ENCODE peak calls at places on chromosomes 4 and X, in six cellular contexts. F, G, C, P, U and S are unnamed samples.

GRCh38 chr4:3518941-3519340 is 13.3 kb downstream of the LRPAP1 start:
- DNase-seq in F (no peak), G (no peak), C (no peak), P (no peak), U (no peak), S (no peak)

GRCh38 chr4:107806196-107806595 is 18.5 kb upstream of the SGMS2 start:
- DNase-seq in F (no peak), G (no peak), C (no peak), P (no peak), U (no peak), S (no peak)

GRCh38 chr4:42904986-42905385 is 12.5 kb downstream of the GRXCR1 start:
- DNase-seq in F (no peak), G (no peak), C (no peak), P (no peak), U (no peak), S (no peak)

GRCh38 chrX:31126205-31126604 is 54.4 kb upstream of the FTHL17 start:
- DNase-seq in F (peak; percentile 14), G (no peak), C (no peak), P (no peak), U (peak; percentile 28), S (peak; percentile 65)

GRCh38 chrX:40108084-40108958 is 10.6 kb upstream of the BCOR start:
- DNase-seq in F (no peak), G (peak; percentile 63), C (no peak), P (peak; percentile 77), U (peak; percentile 77), S (no peak)

GRCh38 chr4:92451792-92452191 is 148.0 kb downstream of the GRID2 start:
- DNase-seq in F (no peak), G (no peak), C (no peak), P (no peak), U (no peak), S (no peak)

GRCh38 chrX:152641996-152642395 is 4.3 kb downstream of the GABRQ start:
- DNase-seq in F (peak; percentile 1), G (peak; percentile 43), C (peak; percentile 18), P (peak; percentile 61), U (no peak), S (no peak)

GRCh38 chrX:39201305-39201990 is 400.2 kb downstream of the MID1IP1 start:
- DNase-seq in F (no peak), G (no peak), C (no peak), P (no peak), U (peak; percentile 11), S (peak; percentile 78)

GRCh38 chrX:133745361-133745760 is 240.0 kb downstream of the GPC3 start:
- DNase-seq in F (no peak), G (no peak), C (no peak), P (no peak), U (no peak), S (no peak)

GRCh38 chr4:158940276-158940675 is 162.6 kb upstream of the RAPGEF2 start:
- DNase-seq in F (no peak), G (no peak), C (no peak), P (no peak), U (no peak), S (no peak)

GRCh38 chr4:158936238-158936637 is 166.6 kb upstream of the RAPGEF2 start:
- DNase-seq in F (no peak), G (no peak), C (no peak), P (no peak), U (peak; percentile 26), S (peak; percentile 42)

GRCh38 chr4:158938462-158939044 is 164.3 kb upstream of the RAPGEF2 start:
- DNase-seq in F (peak; percentile 40), G (no peak), C (no peak), P (no peak), U (no peak), S (peak; percentile 41)

GRCh38 chr4:158930573-158930972 is 161.7 kb downstream of the FNIP2 start:
- DNase-seq in F (no peak), G (no peak), C (no peak), P (no peak), U (peak; percentile 18), S (peak; percentile 14)

GRCh38 chr4:158934996-158935669 is 166.3 kb downstream of the FNIP2 start:
- DNase-seq in F (peak; percentile 17), G (no peak), C (peak; percentile 23), P (no peak), U (no peak), S (peak; percentile 57)
- H3K14ac ChIP-seq in F (no peak overlapping the region), G (no peak overlapping the region), C (no peak overlapping the region), P (no peak overlapping the region), U (no peak overlapping the region), S (peak overlapping the region; percentile 4)

DNA sequence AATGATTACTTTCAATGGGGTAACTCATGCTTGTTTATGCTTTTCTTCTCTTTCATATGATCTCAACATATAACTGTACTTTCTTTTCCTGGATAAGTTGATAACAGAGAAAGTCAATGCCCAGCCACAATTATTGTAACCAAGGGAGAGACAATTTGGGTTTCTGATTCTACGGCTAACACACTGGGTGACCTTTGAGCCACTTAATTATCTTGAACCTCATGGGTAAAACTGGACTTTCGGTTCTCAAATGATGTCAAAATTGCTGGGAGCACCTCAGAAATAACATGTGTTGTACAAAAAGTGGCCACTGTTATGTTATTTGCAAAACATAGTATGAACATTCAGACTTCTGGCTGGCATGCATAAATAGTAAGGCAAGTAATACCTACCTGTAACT is 79.6 kb upstream of the MCF2 start:
- DNase-seq in F (no peak), G (no peak), C (no peak), P (no peak), U (no peak), S (no peak)
- H3K14ac ChIP-seq in F (no peak overlapping the region), G (no peak overlapping the region), C (no peak overlapping the region), P (no peak overlapping the region), U (no peak overlapping the region), S (no peak overlapping the region)

GRCh38 chr4:84683486-84683885 is 100.6 kb downstream of the CDS1 start:
- DNase-seq in F (no peak), G (no peak), C (no peak), P (no peak), U (peak; percentile 16), S (no peak)
- H3K14ac ChIP-seq in F (no peak overlapping the region), G (no peak overlapping the region), C (no peak overlapping the region), P (no peak overlapping the region), U (no peak overlapping the region), S (no peak overlapping the region)

GRCh38 chr4:170988446-170988845 is 824.8 kb upstream of the GALNTL6 start:
- DNase-seq in F (no peak), G (no peak), C (no peak), P (no peak), U (no peak), S (no peak)
- H3K14ac ChIP-seq in F (no peak overlapping the region), G (no peak overlapping the region), C (no peak overlapping the region), P (no peak overlapping the region), U (no peak overlapping the region), S (no peak overlapping the region)

GRCh38 chr4:172794378-172794777 is 374.2 kb upstream of the GALNT7 start:
- DNase-seq in F (no peak), G (no peak), C (no peak), P (no peak), U (no peak), S (no peak)
- H3K14ac ChIP-seq in F (no peak overlapping the region), G (no peak overlapping the region), C (no peak overlapping the region), P (no peak overlapping the region), U (no peak overlapping the region), S (no peak overlapping the region)

GRCh38 chr4:40258624-40259023 is 61.8 kb downstream of the RHOH start:
- DNase-seq in F (no peak), G (no peak), C (no peak), P (no peak), U (no peak), S (no peak)
- H3K14ac ChIP-seq in F (no peak overlapping the region), G (no peak overlapping the region), C (no peak overlapping the region), P (peak overlapping the region; percentile 76), U (peak overlapping the region; percentile 48), S (no peak overlapping the region)

GRCh38 chr4:11472535-11472934 is 43.8 kb upstream of the HS3ST1 start:
- DNase-seq in F (no peak), G (no peak), C (no peak), P (no peak), U (no peak), S (no peak)
- H3K14ac ChIP-seq in F (no peak overlapping the region), G (no peak overlapping the region), C (no peak overlapping the region), P (no peak overlapping the region), U (no peak overlapping the region), S (no peak overlapping the region)